ENCODE peak calls at places on chromosomes 11 and 22, in five cellular contexts. D, B, Z, M and F are unnamed samples. For H3K27me3, the result is how much of the 10 kb centered on the place peaks cover.

GRCh38 chr11:104134760-104135159 is 29.2 kb downstream of the PDGFD start:
- DNase-seq in B (peak), D (no peak), M (no peak), Z (peak), F (peak)

GRCh38 chr11:77642228-77642627 is 4.6 kb upstream of the CLNS1A start:
- DNase-seq in Z (no peak), M (no peak), D (no peak), B (no peak), F (no peak)

GRCh38 chr22:48945621-48946458 is 881.8 kb downstream of the BRD1 start:
- DNase-seq in B (no peak), D (no peak), Z (no peak), M (no peak), F (no peak)

GRCh38 chr22:40540265-40540664 is 96.3 kb downstream of the MRTFA start:
- DNase-seq in Z (no peak), B (no peak), D (no peak), M (no peak), F (no peak)

GRCh38 chr11:75597636-75598035 is 35.6 kb downstream of the SERPINH1 start:
- DNase-seq in Z (no peak), D (no peak), B (peak), M (no peak), F (no peak)

GRCh38 chr11:69899957-69900821 is 81.0 kb upstream of the FGF3 start:
- DNase-seq in M (no peak), B (peak), D (no peak), Z (peak), F (no peak)

GRCh38 chr11:87819141-87819540 is 356.1 kb downstream of the RAB38 start:
- DNase-seq in M (no peak), D (no peak), Z (no peak), B (peak), F (no peak)

GRCh38 chr22:29308791-29309262 is 2.4 kb downstream of the GAS2L1 start:
- DNase-seq in D (peak), M (no peak), B (peak), Z (no peak), F (peak)

GRCh38 chr22:35462558-35463230 is 62.8 kb downstream of the MCM5 start:
- DNase-seq in M (no peak), B (no peak), D (no peak), Z (no peak), F (no peak)

GRCh38 chr22:41910599-41911291 is 4.1 kb downstream of the SHISA8 start:
- DNase-seq in Z (no peak), B (no peak), M (no peak), D (peak), F (peak)

GRCh38 chr11:72012897-72013721 is 14.4 kb downstream of the IL18BP start:
- DNase-seq in M (no peak), D (no peak), B (peak), Z (peak), F (no peak)

GRCh38 chr11:131943296-131943695 is 572.9 kb downstream of the NTM start:
- DNase-seq in B (no peak), D (no peak), Z (no peak), M (no peak), F (no peak)

GRCh38 chr11:119780264-119780953 is 51.4 kb upstream of the NECTIN1 start:
- DNase-seq in M (no peak), Z (no peak), B (no peak), D (no peak), F (no peak)
- H3K4me3 ChIP-seq in M (no peak), Z (no peak), B (no peak), D (no peak), F (no peak)

GRCh38 chr11:32429477-32429876 is 5.9 kb downstream of the WT1 start:
- DNase-seq in M (no peak), B (no peak), Z (no peak), D (no peak), F (no peak)
- H3K27me3 ChIP-seq in M (half or more), B (half or more), Z (under half), D (under half), F (half or more)

DNA sequence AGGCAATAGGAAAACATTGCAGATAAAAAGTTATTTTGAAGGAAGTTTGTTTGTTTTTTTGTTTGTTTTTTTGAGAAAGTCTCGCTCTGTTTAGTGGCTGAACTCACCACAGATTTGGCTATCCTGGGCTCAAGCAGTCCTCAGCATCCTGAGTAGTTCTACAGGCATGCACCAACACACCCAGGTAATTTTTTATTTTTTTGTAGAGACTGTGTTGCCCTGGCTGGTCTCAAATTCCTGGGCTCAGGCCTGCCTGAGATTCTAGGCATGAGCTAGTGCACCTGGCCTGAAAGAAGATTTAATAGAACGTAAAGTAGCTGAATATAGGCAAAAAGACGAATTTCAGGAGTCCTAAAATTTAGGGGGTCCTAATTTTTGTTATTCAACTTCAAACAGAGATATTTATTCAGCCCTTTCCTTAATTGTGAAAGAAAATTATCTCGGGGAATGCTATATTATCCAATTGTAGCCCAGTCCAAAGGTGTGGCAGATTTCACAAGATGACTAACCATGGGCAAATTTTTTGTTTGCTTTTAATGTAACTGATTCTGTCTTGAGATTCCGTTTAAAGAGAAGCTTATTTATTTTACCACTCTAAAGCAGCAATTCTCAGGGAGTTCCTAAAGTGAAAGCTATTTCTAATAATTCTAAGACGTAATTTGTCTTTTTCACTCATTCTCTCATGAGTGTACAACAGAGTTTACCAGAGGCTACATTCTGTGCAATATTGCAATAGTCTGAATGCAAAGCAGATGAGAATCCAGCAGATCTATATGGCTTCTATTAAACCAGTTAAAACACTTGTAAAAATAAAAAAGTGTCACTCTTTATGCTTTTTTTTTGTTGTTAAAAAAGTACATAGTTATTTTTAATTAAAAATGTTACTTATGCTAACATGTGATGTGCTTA is 879 bp downstream of the IL18 start:
- DNase-seq in B (no peak), D (no peak), Z (no peak), M (no peak), F (peak)
- H3K4me3 ChIP-seq in B (no peak), D (no peak), Z (peak), M (no peak), F (peak)

GRCh38 chr11:6670202-6670830 is 12.8 kb downstream of the MRPL17 start:
- DNase-seq in B (no peak), M (no peak), D (no peak), Z (no peak), F (no peak)

GRCh38 chr11:6663794-6664478 is 8.3 kb upstream of the DCHS1 start:
- DNase-seq in Z (no peak), M (no peak), B (no peak), D (no peak), F (no peak)

GRCh38 chr11:6666302-6667183 is 10.9 kb upstream of the DCHS1 start:
- DNase-seq in B (no peak), D (no peak), Z (no peak), M (no peak), F (no peak)

GRCh38 chr11:6672006-6672405 is 11.1 kb downstream of the MRPL17 start:
- DNase-seq in Z (no peak), D (no peak), M (no peak), B (no peak), F (no peak)

DNA sequence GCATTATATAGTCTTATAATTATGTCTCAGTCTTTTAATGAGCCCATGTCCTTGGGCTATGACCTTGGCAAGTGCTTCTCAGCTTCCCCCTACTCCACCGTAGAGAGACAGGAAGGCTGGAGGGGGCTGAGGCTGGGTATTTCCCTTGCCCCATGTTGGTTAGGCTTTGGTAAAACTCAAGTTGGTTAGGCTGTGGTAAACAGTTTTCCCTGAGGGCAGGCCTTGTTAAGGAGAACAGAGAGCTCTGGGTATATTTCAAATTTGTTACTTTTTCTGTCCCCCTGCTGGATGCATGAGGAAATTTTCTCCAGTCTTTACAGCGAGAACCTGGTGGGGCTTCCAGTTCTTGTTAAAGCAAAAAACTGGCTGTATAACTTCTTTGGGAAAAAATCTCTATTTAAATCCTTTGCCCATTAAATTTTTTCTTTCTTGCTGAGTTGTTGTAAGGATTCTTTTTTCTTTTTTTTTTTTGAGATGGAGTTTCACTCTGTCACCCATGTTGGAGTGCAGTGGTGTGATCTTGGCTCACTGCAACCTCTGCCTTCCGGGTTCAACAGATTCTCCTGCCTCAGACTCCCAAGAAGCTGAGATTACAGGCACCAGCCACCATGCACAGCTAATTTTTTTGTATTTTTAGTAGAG is 12.2 kb upstream of the DCHS1 start:
- DNase-seq in M (no peak), D (peak), B (peak), Z (no peak), F (peak)
- H3K27me3 ChIP-seq in M (under half), D (under half), B (under half), Z (under half), F (under half)

GRCh38 chr11:86374121-86374520 is 566 bp upstream of the CCDC81 start:
- DNase-seq in Z (no peak), M (no peak), B (no peak), D (no peak), F (no peak)

GRCh38 chr11:86370922-86371614 is 3.6 kb upstream of the CCDC81 start:
- DNase-seq in M (no peak), Z (no peak), B (peak), D (no peak), F (peak)

GRCh38 chr11:86372586-86372985 is 2.1 kb upstream of the CCDC81 start:
- DNase-seq in D (no peak), M (no peak), Z (no peak), B (no peak), F (no peak)

GRCh38 chr11:86377972-86378371 is 3.3 kb downstream of the CCDC81 start:
- DNase-seq in Z (no peak), D (no peak), B (no peak), M (no peak), F (no peak)

GRCh38 chr11:86374586-86374985 is at the start of gene CCDC81:
- DNase-seq in D (no peak), Z (no peak), B (no peak), M (no peak), F (no peak)
- H3K4me3 ChIP-seq in D (no peak), Z (no peak), B (peak), M (peak), F (peak)

DNA sequence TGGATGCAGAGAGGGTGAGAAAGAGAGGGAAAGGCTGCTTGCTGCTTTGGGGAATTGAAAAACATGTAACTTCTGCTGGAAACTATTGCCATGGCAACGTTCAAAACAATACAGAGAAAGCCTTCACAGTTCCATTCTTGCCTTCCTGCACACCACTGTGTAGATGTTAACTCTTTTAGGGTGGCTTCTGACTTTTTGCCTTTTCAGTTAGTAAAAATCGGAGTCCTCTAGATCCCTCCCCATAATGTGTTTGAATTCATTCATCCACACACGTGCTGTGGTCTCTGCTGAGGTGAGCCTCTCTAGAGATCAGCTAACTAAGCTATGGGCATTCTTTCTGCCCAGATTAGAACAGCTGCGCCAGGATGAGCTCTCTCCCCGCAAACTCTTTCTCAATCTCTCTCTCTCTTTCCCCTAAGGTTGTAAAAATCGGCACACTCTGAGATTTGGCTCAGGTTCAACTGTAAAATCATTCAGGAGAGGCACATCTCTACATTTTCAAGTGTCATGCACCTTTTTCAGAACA is 1178.3 kb downstream of the LRRC4C start:
- DNase-seq in M (no peak), D (no peak), Z (no peak), B (no peak), F (no peak)
- H3K27me3 ChIP-seq in M (under half), D (under half), Z (under half), B (under half), F (under half)